ENCODE peak calls at places on chromosome 5, in five cellular contexts. One of them, this sample, is unnamed.

GRCh38 chr5:168647083-168647482 is 67.9 kb upstream of the PANK3 start:
- DNase-seq in heart right ventricle: no peak
- DNase-seq in ovary: no peak
- DNase-seq in right lobe of liver: no peak
- DNase-seq in IMR-90: no peak
- DNase-seq in this sample: no peak

GRCh38 chr5:151081426-151082273 is 816 bp upstream of the TNIP1 start:
- DNase-seq in heart right ventricle: no peak
- DNase-seq in ovary: no peak
- DNase-seq in right lobe of liver: no peak
- DNase-seq in IMR-90: peak
- DNase-seq in this sample: no peak

GRCh38 chr5:159331099-159331973 is 1.0 kb upstream of the IL12B start:
- DNase-seq in heart right ventricle: peak
- DNase-seq in ovary: peak
- DNase-seq in right lobe of liver: peak
- DNase-seq in IMR-90: peak
- DNase-seq in this sample: peak

GRCh38 chr5:134851307-134851923 is 5.6 kb downstream of the C5orf24 start:
- DNase-seq in heart right ventricle: no peak
- DNase-seq in ovary: no peak
- DNase-seq in right lobe of liver: no peak
- DNase-seq in IMR-90: peak
- DNase-seq in this sample: no peak

GRCh38 chr5:39167141-39167972 is 52.0 kb downstream of the FYB1 start:
- DNase-seq in heart right ventricle: no peak
- DNase-seq in ovary: no peak
- DNase-seq in right lobe of liver: no peak
- DNase-seq in IMR-90: peak
- DNase-seq in this sample: no peak

GRCh38 chr5:158953929-158954534 is 145.7 kb downstream of the EBF1 start:
- DNase-seq in heart right ventricle: no peak
- DNase-seq in ovary: no peak
- DNase-seq in right lobe of liver: no peak
- DNase-seq in IMR-90: no peak
- DNase-seq in this sample: no peak

GRCh38 chr5:65722575-65723424 is 795 bp downstream of the NLN start:
- DNase-seq in heart right ventricle: no peak
- DNase-seq in ovary: no peak
- DNase-seq in right lobe of liver: no peak
- DNase-seq in IMR-90: peak
- DNase-seq in this sample: peak

GRCh38 chr5:56110646-56111403 is 116.1 kb upstream of the IL6ST start:
- DNase-seq in heart right ventricle: no peak
- DNase-seq in ovary: no peak
- DNase-seq in right lobe of liver: no peak
- DNase-seq in IMR-90: peak
- DNase-seq in this sample: no peak

GRCh38 chr5:1768283-1769000 is 31.2 kb downstream of the MRPL36 start:
- DNase-seq in heart right ventricle: no peak
- DNase-seq in ovary: no peak
- DNase-seq in right lobe of liver: peak
- DNase-seq in IMR-90: no peak
- DNase-seq in this sample: no peak

GRCh38 chr5:147190236-147190815 is 44.5 kb upstream of the STK32A start:
- DNase-seq in heart right ventricle: no peak
- DNase-seq in ovary: no peak
- DNase-seq in right lobe of liver: no peak
- DNase-seq in IMR-90: no peak
- DNase-seq in this sample: no peak

GRCh38 chr5:74164725-74165226 is 475.8 kb downstream of the ENC1 start:
- DNase-seq in heart right ventricle: peak
- DNase-seq in ovary: no peak
- DNase-seq in right lobe of liver: no peak
- DNase-seq in IMR-90: no peak
- DNase-seq in this sample: peak

GRCh38 chr5:61447780-61448495 is 115.9 kb downstream of the ZSWIM6 start:
- DNase-seq in heart right ventricle: no peak
- DNase-seq in ovary: no peak
- DNase-seq in right lobe of liver: no peak
- DNase-seq in IMR-90: no peak
- DNase-seq in this sample: no peak

GRCh38 chr5:150778103-150778516 is 447 bp upstream of the SMIM3 start:
- DNase-seq in heart right ventricle: no peak
- DNase-seq in ovary: no peak
- DNase-seq in right lobe of liver: no peak
- DNase-seq in IMR-90: peak
- DNase-seq in this sample: no peak

GRCh38 chr5:90802695-90803317 is 244.2 kb downstream of the ADGRV1 start:
- DNase-seq in heart right ventricle: peak
- DNase-seq in ovary: no peak
- DNase-seq in right lobe of liver: no peak
- DNase-seq in IMR-90: peak
- DNase-seq in this sample: no peak

GRCh38 chr5:179393078-179393477 is 47.8 kb upstream of the ADAMTS2 start:
- DNase-seq in heart right ventricle: no peak
- DNase-seq in ovary: no peak
- DNase-seq in right lobe of liver: no peak
- DNase-seq in IMR-90: peak
- DNase-seq in this sample: no peak

GRCh38 chr5:124658867-124659557 is 87.4 kb downstream of the ZNF608 start:
- DNase-seq in heart right ventricle: no peak
- DNase-seq in ovary: no peak
- DNase-seq in right lobe of liver: no peak
- DNase-seq in IMR-90: no peak
- DNase-seq in this sample: no peak

GRCh38 chr5:168341178-168341577 is 49.7 kb downstream of the WWC1 start:
- DNase-seq in heart right ventricle: no peak
- DNase-seq in ovary: no peak
- DNase-seq in right lobe of liver: no peak
- DNase-seq in IMR-90: peak
- DNase-seq in this sample: no peak

GRCh38 chr5:147688965-147689364 is 93.6 kb downstream of the JAKMIP2 start:
- DNase-seq in heart right ventricle: peak
- DNase-seq in ovary: peak
- DNase-seq in right lobe of liver: no peak
- DNase-seq in IMR-90: no peak
- DNase-seq in this sample: no peak

GRCh38 chr5:138458856-138459255 is 6.4 kb upstream of the EGR1 start:
- DNase-seq in heart right ventricle: no peak
- DNase-seq in ovary: no peak
- DNase-seq in right lobe of liver: no peak
- DNase-seq in IMR-90: no peak
- DNase-seq in this sample: no peak

GRCh38 chr5:5891350-5891749 is 468.9 kb downstream of the ICE1 start:
- DNase-seq in heart right ventricle: no peak
- DNase-seq in ovary: no peak
- DNase-seq in right lobe of liver: no peak
- DNase-seq in IMR-90: no peak
- DNase-seq in this sample: no peak

GRCh38 chr5:6505415-6505763 is 56.7 kb downstream of the UBE2QL1 start:
- DNase-seq in heart right ventricle: no peak
- DNase-seq in ovary: no peak
- DNase-seq in right lobe of liver: no peak
- DNase-seq in IMR-90: no peak
- DNase-seq in this sample: no peak

GRCh38 chr5:59099270-59099994 is 516.6 kb downstream of the RAB3C start:
- DNase-seq in heart right ventricle: no peak
- DNase-seq in ovary: no peak
- DNase-seq in right lobe of liver: no peak
- DNase-seq in IMR-90: peak
- DNase-seq in this sample: no peak

GRCh38 chr5:180718810-180719453 is 20.9 kb downstream of the OR2Y1 start:
- DNase-seq in heart right ventricle: no peak
- DNase-seq in ovary: no peak
- DNase-seq in right lobe of liver: no peak
- DNase-seq in IMR-90: peak
- DNase-seq in this sample: no peak

GRCh38 chr5:33850100-33850594 is 41.6 kb downstream of the ADAMTS12 start:
- DNase-seq in heart right ventricle: no peak
- DNase-seq in ovary: no peak
- DNase-seq in right lobe of liver: no peak
- DNase-seq in IMR-90: peak
- DNase-seq in this sample: no peak

GRCh38 chr5:99089822-99090549 is 161.2 kb upstream of the CHD1 start:
- DNase-seq in heart right ventricle: no peak
- DNase-seq in ovary: no peak
- DNase-seq in right lobe of liver: no peak
- DNase-seq in IMR-90: no peak
- DNase-seq in this sample: no peak

GRCh38 chr5:135063511-135064234 is 29.6 kb upstream of the PITX1 start:
- DNase-seq in heart right ventricle: no peak
- DNase-seq in ovary: no peak
- DNase-seq in right lobe of liver: no peak
- DNase-seq in IMR-90: no peak
- DNase-seq in this sample: no peak

GRCh38 chr5:87121315-87122170 is 146.1 kb upstream of the RASA1 start:
- DNase-seq in heart right ventricle: no peak
- DNase-seq in ovary: no peak
- DNase-seq in right lobe of liver: no peak
- DNase-seq in IMR-90: peak
- DNase-seq in this sample: peak

GRCh38 chr5:150779397-150780179 is 1.0 kb downstream of the SMIM3 start:
- DNase-seq in heart right ventricle: no peak
- DNase-seq in ovary: no peak
- DNase-seq in right lobe of liver: no peak
- DNase-seq in IMR-90: peak
- DNase-seq in this sample: no peak

DNA sequence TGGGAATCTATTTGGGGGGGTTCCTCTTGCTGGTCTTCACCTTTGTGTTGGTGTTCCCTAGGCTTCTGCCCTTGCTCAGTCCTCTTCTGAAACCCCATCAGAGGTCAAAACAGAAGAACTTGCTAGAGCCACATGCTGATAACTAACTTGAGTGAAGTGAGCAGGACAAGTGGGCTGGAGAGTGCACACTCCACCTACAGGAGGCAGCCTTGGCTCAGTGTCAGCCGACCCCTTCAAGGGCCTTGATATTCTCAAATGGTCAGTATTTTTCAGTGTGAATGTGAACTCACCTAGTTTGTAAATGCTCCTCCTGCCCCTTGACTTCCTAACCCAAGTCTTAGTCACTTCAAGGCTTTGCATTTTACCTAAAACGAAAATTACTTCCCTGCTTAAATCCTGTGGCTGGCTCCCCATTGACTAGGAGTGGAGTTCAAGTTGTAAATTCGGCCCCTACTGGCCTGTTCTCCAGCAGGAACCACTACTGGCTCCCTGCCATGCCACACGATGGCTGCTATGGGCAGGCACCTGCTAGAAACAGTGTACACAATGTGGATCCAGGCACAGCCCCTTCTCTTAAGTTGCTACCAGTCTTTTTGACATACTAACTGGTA is 3.6 kb upstream of the SLC1A3 start:
- DNase-seq in heart right ventricle: no peak
- DNase-seq in ovary: no peak
- DNase-seq in right lobe of liver: no peak
- DNase-seq in IMR-90: no peak
- DNase-seq in this sample: no peak
- TF ChIP-seq CTCF in heart right ventricle: no peak
- TF ChIP-seq CTCF in ovary: no peak
- TF ChIP-seq CTCF in right lobe of liver: no peak
- TF ChIP-seq CTCF in IMR-90: no peak
- TF ChIP-seq CTCF in this sample: no peak

GRCh38 chr5:157549954-157550549 is 25.5 kb downstream of the ADAM19 start:
- DNase-seq in heart right ventricle: no peak
- DNase-seq in ovary: no peak
- DNase-seq in right lobe of liver: no peak
- DNase-seq in IMR-90: peak
- DNase-seq in this sample: no peak

GRCh38 chr5:157546456-157547100 is 29.0 kb downstream of the ADAM19 start:
- DNase-seq in heart right ventricle: peak
- DNase-seq in ovary: no peak
- DNase-seq in right lobe of liver: no peak
- DNase-seq in IMR-90: peak
- DNase-seq in this sample: no peak

GRCh38 chr5:157548513-157549282 is 26.9 kb downstream of the ADAM19 start:
- DNase-seq in heart right ventricle: no peak
- DNase-seq in ovary: no peak
- DNase-seq in right lobe of liver: no peak
- DNase-seq in IMR-90: peak
- DNase-seq in this sample: no peak

GRCh38 chr5:157549283-157549629 is 26.3 kb downstream of the ADAM19 start:
- DNase-seq in heart right ventricle: no peak
- DNase-seq in ovary: no peak
- DNase-seq in right lobe of liver: no peak
- DNase-seq in IMR-90: peak
- DNase-seq in this sample: no peak

GRCh38 chr5:157547909-157548512 is 27.6 kb downstream of the ADAM19 start:
- DNase-seq in heart right ventricle: no peak
- DNase-seq in ovary: no peak
- DNase-seq in right lobe of liver: no peak
- DNase-seq in IMR-90: no peak
- DNase-seq in this sample: no peak
- H3K4me3 ChIP-seq in heart right ventricle: no peak
- H3K4me3 ChIP-seq in ovary: no peak
- H3K4me3 ChIP-seq in right lobe of liver: no peak
- H3K4me3 ChIP-seq in IMR-90: no peak
- H3K4me3 ChIP-seq in this sample: no peak

GRCh38 chr5:10138385-10139057 is 111.2 kb downstream of the ATPSCKMT start:
- DNase-seq in heart right ventricle: no peak
- DNase-seq in ovary: no peak
- DNase-seq in right lobe of liver: no peak
- DNase-seq in IMR-90: no peak
- DNase-seq in this sample: no peak

GRCh38 chr5:10144040-10144439 is 105.6 kb downstream of the ATPSCKMT start:
- DNase-seq in heart right ventricle: no peak
- DNase-seq in ovary: no peak
- DNase-seq in right lobe of liver: no peak
- DNase-seq in IMR-90: no peak
- DNase-seq in this sample: no peak

GRCh38 chr5:10145922-10146321 is 103.8 kb downstream of the ATPSCKMT start:
- DNase-seq in heart right ventricle: no peak
- DNase-seq in ovary: no peak
- DNase-seq in right lobe of liver: no peak
- DNase-seq in IMR-90: peak
- DNase-seq in this sample: no peak

GRCh38 chr5:10140195-10140973 is 109.3 kb downstream of the ATPSCKMT start:
- DNase-seq in heart right ventricle: no peak
- DNase-seq in ovary: no peak
- DNase-seq in right lobe of liver: no peak
- DNase-seq in IMR-90: peak
- DNase-seq in this sample: no peak
- TF ChIP-seq CTCF in heart right ventricle: no peak
- TF ChIP-seq CTCF in ovary: no peak
- TF ChIP-seq CTCF in right lobe of liver: no peak
- TF ChIP-seq CTCF in IMR-90: peak
- TF ChIP-seq CTCF in this sample: no peak

DNA sequence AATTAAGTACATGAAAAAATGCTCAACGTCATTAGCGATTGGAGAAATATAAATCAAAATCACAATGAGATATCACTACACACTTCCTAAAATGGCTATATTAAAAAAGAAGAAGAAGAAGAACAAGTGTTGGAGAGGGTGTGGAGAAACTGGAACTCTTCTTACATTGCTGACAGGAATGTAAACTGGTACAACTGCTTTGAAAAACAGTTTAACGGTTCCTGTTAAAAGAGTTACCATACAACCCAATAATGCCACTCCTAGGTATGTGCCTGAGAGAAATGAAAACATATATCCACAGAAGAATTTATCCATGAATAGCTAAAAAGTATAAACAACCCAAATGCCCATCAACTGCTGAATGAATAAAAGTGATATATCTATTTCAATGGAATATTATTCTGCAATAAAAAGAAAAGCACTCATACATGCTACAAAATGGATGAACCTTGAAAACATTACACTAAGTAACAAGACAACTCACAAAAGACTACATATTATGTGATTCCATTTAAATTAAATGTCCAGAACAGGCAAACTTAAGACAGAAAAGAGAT is 9.0 kb downstream of the FEM1C start:
- DNase-seq in heart right ventricle: no peak
- DNase-seq in ovary: no peak
- DNase-seq in right lobe of liver: no peak
- DNase-seq in IMR-90: no peak
- DNase-seq in this sample: no peak
- H3K4me3 ChIP-seq in heart right ventricle: no peak
- H3K4me3 ChIP-seq in ovary: no peak
- H3K4me3 ChIP-seq in right lobe of liver: no peak
- H3K4me3 ChIP-seq in IMR-90: no peak
- H3K4me3 ChIP-seq in this sample: no peak

This sample was measured in gastrocnemius medialis.